ENCODE peak calls at places on chromosome 22, in seven cellular contexts. P, Y, V, N, U, B and X are unnamed samples.

GRCh38 chr22:37213218-37213855 is 1.1 kb upstream of the SSTR3 start:
- DNase-seq in U (no peak), B (no peak), N (no peak), Y (no peak), P (no peak), V (no peak), X (no peak)

GRCh38 chr22:36968249-36968964 is 50.8 kb downstream of the TST start:
- DNase-seq in Y (no peak), B (no peak), V (no peak), U (no peak), P (no peak), N (no peak), X (no peak)

GRCh38 chr22:18104566-18104965 is 6.0 kb upstream of the TUBA8 start:
- DNase-seq in N (peak; percentile 26), V (peak; percentile 16), U (no peak), P (no peak), Y (no peak), B (no peak), X (no peak)

GRCh38 chr22:27197618-27198017 is 540.2 kb downstream of the MIAT start:
- DNase-seq in B (no peak), V (peak; percentile 7), P (peak; percentile 31), U (no peak), N (no peak), Y (no peak), X (no peak)

GRCh38 chr22:19748991-19749665 is 11.4 kb upstream of the TBX1 start:
- DNase-seq in V (no peak), B (no peak), N (no peak), U (no peak), P (no peak), Y (no peak), X (no peak)

GRCh38 chr22:48057116-48057835 is 1294.8 kb downstream of the TBC1D22A start:
- DNase-seq in N (no peak), U (no peak), P (no peak), V (no peak), Y (no peak), B (no peak), X (no peak)

GRCh38 chr22:37686002-37686982 is at the start of gene NOL12:
- DNase-seq in U (peak; percentile 86), Y (peak; percentile 87), B (peak; percentile 95), V (peak; percentile 89), P (peak; percentile 90), N (peak; percentile 86), X (no peak)

GRCh38 chr22:48091656-48092223 is 1329.3 kb downstream of the TBC1D22A start:
- DNase-seq in Y (no peak), B (no peak), V (no peak), P (no peak), U (no peak), N (no peak), X (no peak)

GRCh38 chr22:20109411-20110358 is 6.2 kb upstream of the RANBP1 start:
- DNase-seq in N (no peak), B (no peak), Y (no peak), P (no peak), U (no peak), V (no peak), X (no peak)

GRCh38 chr22:30290679-30291333 is 1.5 kb upstream of the CASTOR1 start:
- DNase-seq in P (no peak), B (peak; percentile 41), U (peak; percentile 77), V (peak; percentile 58), N (peak; percentile 48), Y (peak; percentile 62), X (peak; percentile 61)

GRCh38 chr22:20398420-20398819 is 4.5 kb downstream of the ZNF74 start:
- DNase-seq in B (no peak), Y (no peak), U (no peak), V (no peak), P (no peak), N (no peak), X (no peak)

GRCh38 chr22:26484360-26484706 is 656 bp downstream of the SRRD start:
- DNase-seq in N (peak; percentile 31), Y (no peak), B (peak; percentile 21), V (peak; percentile 35), P (no peak), U (no peak), X (no peak)

GRCh38 chr22:30947821-30948454 is 20.6 kb downstream of the MORC2 start:
- DNase-seq in Y (peak; percentile 47), U (peak; percentile 64), N (peak; percentile 70), V (peak; percentile 44), P (peak; percentile 46), B (peak; percentile 48), X (no peak)

GRCh38 chr22:42152661-42153270 is 22.2 kb upstream of the CYP2D6 start:
- DNase-seq in V (no peak), U (no peak), P (no peak), Y (no peak), N (no peak), B (no peak), X (no peak)

GRCh38 chr22:27918351-27919221 is 470 bp downstream of the PITPNB start:
- DNase-seq in B (peak; percentile 77), U (peak; percentile 64), Y (peak; percentile 28), N (peak; percentile 45), P (peak; percentile 41), V (peak; percentile 52), X (no peak)

GRCh38 chr22:30370681-30371080 is 13.9 kb downstream of the CCDC157 start:
- DNase-seq in B (no peak), Y (no peak), U (peak; percentile 8), N (no peak), V (no peak), P (no peak), X (no peak)

GRCh38 chr22:44704159-44705021 is 2.4 kb downstream of the PRR5 start:
- DNase-seq in N (no peak), V (no peak), P (no peak), Y (no peak), B (no peak), U (no peak), X (no peak)

GRCh38 chr22:27206747-27207133 is 549.4 kb downstream of the MIAT start:
- DNase-seq in Y (no peak), N (no peak), B (no peak), U (peak; percentile 68), V (no peak), P (no peak), X (peak; percentile 75)

GRCh38 chr22:19875061-19875530 is 20.4 kb upstream of the GNB1L start:
- DNase-seq in V (no peak), U (no peak), B (no peak), Y (no peak), N (no peak), P (no peak), X (no peak)

GRCh38 chr22:19576460-19577421 is 52.5 kb upstream of the CLDN5 start:
- DNase-seq in V (peak; percentile 4), B (peak; percentile 33), U (peak; percentile 83), Y (peak; percentile 56), N (peak; percentile 69), P (no peak), X (no peak)

GRCh38 chr22:49943771-49944398 is 16.7 kb upstream of the PIM3 start:
- DNase-seq in Y (no peak), N (no peak), U (no peak), P (no peak), V (no peak), B (no peak), X (no peak)
- H3K4me2 ChIP-seq in Y (no peak overlapping the region), N (no peak overlapping the region), U (no peak overlapping the region), P (peak overlapping the region; percentile 91), V (no peak overlapping the region), B (no peak overlapping the region), X (no peak overlapping the region)

GRCh38 chr22:24003887-24004286 is 1.4 kb downstream of the GSTT4 start:
- DNase-seq in V (no peak), Y (no peak), U (no peak), N (no peak), P (no peak), B (no peak), X (no peak)

GRCh38 chr22:24006207-24006913 is 1.1 kb upstream of the GSTT4 start:
- DNase-seq in Y (no peak), B (no peak), P (no peak), N (no peak), V (no peak), U (no peak), X (no peak)

GRCh38 chr22:24006914-24007214 is 1.6 kb upstream of the GSTT4 start:
- DNase-seq in U (no peak), Y (no peak), V (no peak), P (no peak), B (no peak), N (no peak), X (no peak)

GRCh38 chr22:24007253-24008021 is 2.2 kb upstream of the GSTT4 start:
- DNase-seq in V (no peak), N (no peak), U (no peak), P (no peak), Y (no peak), B (no peak), X (no peak)

DNA sequence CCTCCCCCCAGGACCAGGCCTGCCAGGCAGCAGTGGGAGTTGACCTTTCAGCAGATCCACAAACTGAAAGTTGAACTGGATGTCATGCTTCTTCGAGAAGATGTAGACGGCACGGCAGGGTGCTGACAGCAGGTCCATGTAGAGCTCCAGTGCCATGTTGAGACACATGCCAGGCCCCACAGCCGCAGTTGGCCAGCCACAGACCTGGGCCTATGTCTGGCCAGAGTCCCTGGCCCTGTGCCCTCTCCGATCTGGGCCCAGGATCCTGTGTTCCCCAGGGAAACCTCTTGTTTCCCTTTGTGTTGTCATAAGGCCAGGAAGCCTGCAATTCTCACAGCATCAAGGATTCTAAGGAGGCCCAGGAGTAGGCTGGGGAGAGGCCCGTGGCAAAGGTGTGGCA is at the start of gene GSTT4:
- DNase-seq in B (no peak), N (no peak), P (no peak), V (no peak), Y (no peak), U (no peak), X (no peak)
- H3K4me3 ChIP-seq in B (no peak within 1 kb of the TSS), N (no peak within 1 kb of the TSS), P (no peak within 1 kb of the TSS), V (no peak within 1 kb of the TSS), Y (no peak within 1 kb of the TSS), U (no peak within 1 kb of the TSS), X (no peak within 1 kb of the TSS)

GRCh38 chr22:38997518-38997917 is 15.4 kb downstream of the APOBEC3B start:
- DNase-seq in V (no peak), U (no peak), N (no peak), B (no peak), Y (no peak), P (no peak), X (no peak)

GRCh38 chr22:39007177-39007576 is 6.9 kb upstream of the APOBEC3C start:
- DNase-seq in U (no peak), P (no peak), N (no peak), V (no peak), Y (no peak), B (no peak), X (no peak)

GRCh38 chr22:39003165-39003638 is 10.9 kb upstream of the APOBEC3C start:
- DNase-seq in U (peak; percentile 87), P (peak; percentile 74), Y (peak; percentile 90), N (peak; percentile 86), B (peak; percentile 94), V (peak; percentile 88), X (peak; percentile 23)
- H3K4me2 ChIP-seq in U (peak overlapping the region; percentile 3), P (no peak overlapping the region), Y (no peak overlapping the region), N (peak overlapping the region; percentile 8), B (no peak overlapping the region), V (peak overlapping the region; percentile 65), X (no peak overlapping the region)

GRCh38 chr22:43289976-43290663 is 53.1 kb downstream of the SCUBE1 start:
- DNase-seq in Y (no peak), N (peak; percentile 11), V (no peak), B (no peak), P (no peak), U (peak; percentile 15), X (no peak)
- H3K4me3 ChIP-seq in Y (no peak overlapping the region), N (no peak overlapping the region), V (no peak overlapping the region), B (no peak overlapping the region), P (no peak overlapping the region), U (no peak overlapping the region), X (no peak overlapping the region)